ENCODE peak calls at places on chromosome 3, in four cellular contexts. H, R, K and V are unnamed samples. For H3K9me3, the result is how much of the 10 kb centered on the place peaks cover.

GRCh38 chr3:24867783-24868182 is 373.1 kb upstream of the THRB start:
- DNase-seq in H (no peak), R (no peak), K (no peak), V (no peak)

GRCh38 chr3:108477511-108478147 is 32.8 kb downstream of the MYH15 start:
- DNase-seq in H (peak), R (no peak), K (peak), V (no peak)

GRCh38 chr3:38136272-38136806 is 588 bp downstream of the ACAA1 start:
- DNase-seq in H (peak), R (no peak), K (peak), V (no peak)

GRCh38 chr3:72891053-72891855 is 3.4 kb downstream of the GXYLT2 start:
- DNase-seq in H (peak), R (no peak), K (peak), V (no peak)

GRCh38 chr3:177983341-177983740 is 552.9 kb upstream of the KCNMB2 start:
- DNase-seq in H (no peak), R (no peak), K (no peak), V (no peak)

GRCh38 chr3:52681610-52682009 is 4.1 kb downstream of the PBRM1 start:
- DNase-seq in H (no peak), R (no peak), K (no peak), V (no peak)

GRCh38 chr3:194987571-194988494 is 283.1 kb downstream of the XXYLT1 start:
- DNase-seq in H (no peak), R (no peak), K (no peak), V (no peak)

GRCh38 chr3:29370021-29370420 is 89.2 kb downstream of the RBMS3 start:
- DNase-seq in H (no peak), R (no peak), K (no peak), V (no peak)

GRCh38 chr3:12679468-12679867 is 15.6 kb upstream of the RAF1 start:
- DNase-seq in H (no peak), R (no peak), K (no peak), V (no peak)

GRCh38 chr3:24680214-24680967 is 185.7 kb upstream of the THRB start:
- DNase-seq in H (peak), R (peak), K (peak), V (peak)

GRCh38 chr3:46089237-46090011 is 62.1 kb upstream of the XCR1 start:
- DNase-seq in H (peak), R (peak), K (no peak), V (no peak)

DNA sequence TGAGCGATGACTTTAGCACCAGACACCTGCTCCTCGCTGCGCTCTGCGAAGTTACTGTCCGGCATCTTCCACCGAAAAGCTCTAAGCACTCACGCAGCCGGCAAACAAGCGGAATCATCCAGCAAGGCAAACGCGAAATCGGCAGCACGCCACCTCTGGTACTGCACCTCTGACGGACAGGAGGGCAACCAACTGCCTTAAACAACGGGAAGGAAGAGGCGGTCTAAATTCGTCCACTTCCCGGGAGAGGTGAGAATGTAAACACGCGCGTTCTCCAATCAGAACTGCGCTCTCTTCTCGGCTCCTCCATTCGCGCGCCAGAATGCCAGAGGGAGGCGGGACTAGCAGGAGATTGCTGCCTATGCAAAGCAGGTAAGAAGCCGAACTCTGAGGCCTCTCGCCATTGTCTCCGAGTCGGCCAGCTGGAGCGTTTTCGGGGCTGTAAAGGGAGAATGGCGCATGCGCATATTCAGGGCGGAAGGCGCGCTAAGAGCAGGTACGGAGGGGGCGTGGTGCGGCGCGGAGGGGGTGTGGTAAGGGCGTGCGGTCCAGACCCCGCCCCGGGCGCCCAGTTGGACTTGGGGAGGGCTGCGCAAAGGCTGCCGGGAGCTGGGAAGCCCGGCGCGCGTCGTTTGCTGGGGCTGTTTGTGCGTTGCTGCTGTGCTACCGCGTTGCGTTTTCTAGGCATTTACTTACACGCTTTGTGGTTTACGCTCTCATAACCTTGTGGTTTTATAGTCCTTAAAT is at the start of the genes BTD and HACL1:
- DNase-seq in H (peak), R (peak), K (peak), V (peak)
- TF ChIP-seq POLR2A in H (peak), R (peak), K (peak), V (peak)

GRCh38 chr3:56254261-56254660 is 214.0 kb downstream of the ERC2 start:
- DNase-seq in H (no peak), R (no peak), K (no peak), V (no peak)

GRCh38 chr3:56257826-56258225 is 210.4 kb downstream of the ERC2 start:
- DNase-seq in H (no peak), R (no peak), K (no peak), V (no peak)

GRCh38 chr3:56260262-56260661 is 208.0 kb downstream of the ERC2 start:
- DNase-seq in H (no peak), R (no peak), K (no peak), V (no peak)

GRCh38 chr3:56251343-56251945 is 216.8 kb downstream of the ERC2 start:
- DNase-seq in H (peak), R (no peak), K (peak), V (no peak)

DNA sequence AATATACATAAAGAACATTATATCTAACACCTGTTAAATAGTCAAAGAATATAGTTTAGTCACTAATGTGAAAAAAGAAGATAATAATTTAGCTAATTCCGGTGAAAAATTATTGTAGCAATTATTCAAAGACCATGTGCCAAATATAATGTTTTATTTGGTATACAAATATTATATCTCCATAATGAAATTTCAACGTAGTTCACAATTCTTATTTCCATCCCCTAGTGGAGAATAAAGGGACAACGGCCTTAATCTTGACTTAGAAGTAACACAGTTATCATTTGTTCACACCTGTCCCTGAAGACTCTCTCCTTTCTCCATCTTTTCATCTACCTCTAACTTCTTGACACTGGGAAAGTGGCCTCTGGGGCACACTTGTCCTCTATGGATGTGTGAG is 213.4 kb downstream of the ERC2 start:
- DNase-seq in H (no peak), R (no peak), K (no peak), V (no peak)
- TF ChIP-seq CTCF in H (peak), R (no peak), K (no peak), V (peak)

GRCh38 chr3:58690490-58690889 is 23.9 kb upstream of the FAM3D start:
- DNase-seq in H (no peak), R (no peak), K (no peak), V (no peak)
- H3K9me3 ChIP-seq in H (under half), R (under half), K (under half), V (under half)

GRCh38 chr3:184296616-184297015 is 2.4 kb upstream of the PSMD2 start:
- DNase-seq in H (no peak), R (no peak), K (no peak), V (no peak)

GRCh38 chr3:184295771-184296170 is 3.3 kb upstream of the PSMD2 start:
- DNase-seq in H (no peak), R (no peak), K (no peak), V (no peak)

GRCh38 chr3:184299488-184300376 is 691 bp downstream of the PSMD2 start:
- DNase-seq in H (no peak), R (no peak), K (no peak), V (no peak)

GRCh38 chr3:184300377-184300717 is 1.3 kb downstream of the PSMD2 start:
- DNase-seq in H (no peak), R (no peak), K (no peak), V (no peak)

DNA sequence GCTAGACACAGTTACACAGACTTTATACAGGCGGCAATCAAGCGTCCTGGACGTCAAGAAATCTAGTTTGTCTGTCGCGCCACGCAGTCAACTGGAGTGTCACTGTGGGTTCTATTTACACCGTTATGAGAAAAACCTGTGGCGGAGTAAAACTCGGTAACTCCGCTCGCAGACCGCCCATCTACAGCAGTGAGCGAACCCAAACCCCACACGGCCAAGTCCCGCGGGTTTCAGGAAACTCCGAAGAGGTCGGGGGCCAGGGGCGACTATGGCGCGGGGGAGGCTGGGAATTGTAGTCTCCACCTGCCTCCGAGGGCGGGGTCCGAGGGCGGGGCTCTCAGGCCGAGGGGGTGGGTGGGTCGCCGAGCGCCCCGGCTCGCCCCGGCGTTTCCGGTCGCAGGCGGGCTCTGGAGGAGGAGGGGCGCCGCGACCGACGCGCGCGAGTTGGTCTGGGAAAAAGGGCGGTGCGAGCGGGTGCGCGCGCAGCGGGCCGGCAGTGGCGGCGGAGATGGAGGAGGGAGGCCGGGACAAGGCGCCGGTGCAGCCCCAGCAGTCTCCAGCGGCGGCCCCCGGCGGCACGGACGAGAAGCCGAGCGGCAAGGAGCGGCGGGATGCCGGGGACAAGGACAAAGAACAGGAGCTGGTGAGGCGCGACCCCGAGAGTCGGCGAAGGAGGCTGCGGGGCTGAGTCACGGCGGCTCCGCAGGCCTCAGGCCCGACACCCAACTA is at the start of gene PSMD2:
- DNase-seq in H (peak), R (peak), K (peak), V (peak)
- TF ChIP-seq POLR2A in H (peak), R (peak), K (peak), V (peak)

GRCh38 chr3:51620543-51620942 is 50.5 kb upstream of the TEX264 start:
- DNase-seq in H (no peak), R (no peak), K (no peak), V (no peak)

GRCh38 chr3:51617597-51617996 is 53.5 kb upstream of the TEX264 start:
- DNase-seq in H (no peak), R (no peak), K (no peak), V (no peak)

GRCh38 chr3:51621091-51621892 is 49.8 kb upstream of the TEX264 start:
- DNase-seq in H (no peak), R (no peak), K (no peak), V (no peak)

GRCh38 chr3:51622402-51622801 is 48.6 kb upstream of the TEX264 start:
- DNase-seq in H (no peak), R (no peak), K (no peak), V (no peak)

DNA sequence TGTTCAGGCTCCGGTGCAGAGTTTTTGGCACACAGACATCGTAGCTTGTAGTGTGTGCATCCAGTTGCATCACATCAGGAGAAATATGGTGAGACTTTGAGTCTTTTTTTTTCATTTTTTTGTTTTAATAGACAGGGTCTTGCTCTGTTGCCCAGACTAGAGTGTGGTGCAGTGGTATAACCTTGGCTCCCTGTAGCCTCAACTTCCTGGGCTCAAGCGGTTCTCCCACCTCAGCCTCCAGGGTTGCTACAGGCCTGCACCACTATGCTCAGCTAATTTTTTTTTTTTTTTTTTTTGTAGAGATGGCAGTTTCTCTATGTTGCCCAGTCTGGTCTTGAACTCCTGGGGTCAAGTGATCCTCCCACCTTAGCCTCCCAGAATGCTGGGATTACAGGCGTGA is 51.1 kb upstream of the TEX264 start:
- DNase-seq in H (no peak), R (no peak), K (no peak), V (no peak)
- TF ChIP-seq CTCF in H (no peak), R (no peak), K (no peak), V (no peak)

GRCh38 chr3:13901935-13902584 is 22.2 kb upstream of the WNT7A start:
- DNase-seq in H (no peak), R (no peak), K (no peak), V (no peak)
- H3K9me3 ChIP-seq in H (under half), R (under half), K (under half), V (half or more)